ENCODE peak calls at places on chromosomes 7 and 10, in four cellular contexts. F is GM04504, X is epithelial cell of esophagus, W is right cardiac atrium. G is an unnamed sample.

GRCh38 chr10:89645742-89646172 is 715 bp upstream of the PANK1 start:
- DNase-seq in X (no peak), W (no peak), F (no peak), G (no peak)

GRCh38 chr7:111092406-111093160 is 1.7 kb downstream of the LRRN3 start:
- DNase-seq in F (no peak), W (no peak), X (no peak), G (no peak)

GRCh38 chr7:142603870-142604448 is 145.3 kb upstream of the PRSS1 start:
- DNase-seq in X (peak; percentile 60), W (no peak), F (no peak), G (no peak)

GRCh38 chr7:4273566-4274230 is 408.4 kb upstream of the FOXK1 start:
- DNase-seq in X (no peak), W (no peak), F (no peak), G (peak; percentile 45)

GRCh38 chr7:83468251-83468739 is 180.6 kb downstream of the SEMA3E start:
- DNase-seq in W (peak; percentile 65), X (peak; percentile 99), F (peak; percentile 96), G (no peak)

GRCh38 chr7:70104243-70104642 is 506.0 kb downstream of the AUTS2 start:
- DNase-seq in F (no peak), X (no peak), W (no peak), G (no peak)

GRCh38 chr7:716212-716611 is 10.3 kb upstream of the DNAAF5 start:
- DNase-seq in W (no peak), F (no peak), X (no peak), G (no peak)

GRCh38 chr7:106289848-106290247 is 5.1 kb upstream of the NAMPT start:
- DNase-seq in W (no peak), F (no peak), X (peak; percentile 50), G (no peak)

GRCh38 chr7:82247814-82248433 is 195.7 kb downstream of the CACNA2D1 start:
- DNase-seq in F (no peak), W (no peak), X (peak; percentile 29), G (no peak)

G was measured in type B pancreatic cell.